ENCODE peak calls at places on chromosomes 11 and 22, in ten cellular contexts. B is uterus, A is GM06990, S is cardiac muscle cell, T is fibroblast of lung, M is spleen, V is adrenal gland, W is Peyer's patch, P is AG04449, D is HepG2. F is an unnamed sample.
A peak's percentile ranks its signal among the peaks of the same experiment; 100 is the strongest.

GRCh38 chr11:65892661-65893317 is 2.3 kb downstream of the CCDC85B start:
- DNase-seq in W (no peak), P (no peak), A (no peak), B (peak; percentile 17), M (peak; percentile 81), V (no peak), T (no peak), S (no peak), D (no peak), F (no peak)

GRCh38 chr22:26466196-26466595 is 17.4 kb downstream of the HPS4 start:
- DNase-seq in M (no peak), S (no peak), V (no peak), B (no peak), T (no peak), P (peak; percentile 12), W (no peak), D (no peak), A (no peak), F (no peak)

GRCh38 chr11:2312232-2313042 is 10.6 kb downstream of the TSPAN32 start:
- DNase-seq in P (no peak), A (no peak), S (no peak), V (no peak), M (peak; percentile 61), B (peak; percentile 80), W (peak; percentile 43), D (no peak), T (peak; percentile 71), F (peak; percentile 17)

GRCh38 chr11:68970921-68971636 is 9.7 kb downstream of the MRGPRD start:
- DNase-seq in A (no peak), W (no peak), B (peak; percentile 0), T (no peak), D (no peak), V (no peak), P (no peak), S (no peak), M (peak; percentile 29), F (no peak)

GRCh38 chr22:44157916-44158618 is 22.7 kb upstream of the PARVG start:
- DNase-seq in T (no peak), M (no peak), B (no peak), S (no peak), A (no peak), P (no peak), V (no peak), D (no peak), W (peak; percentile 4), F (no peak)

GRCh38 chr22:27135582-27135981 is 478.2 kb downstream of the MIAT start:
- DNase-seq in P (no peak), D (peak; percentile 7), M (no peak), S (peak; percentile 16), W (no peak), A (no peak), T (peak; percentile 43), B (no peak), V (no peak), F (no peak)

GRCh38 chr22:24595863-24596262 is 3.0 kb upstream of the LRRC75B start:
- DNase-seq in A (no peak), S (no peak), T (no peak), W (no peak), V (no peak), D (no peak), M (no peak), P (no peak), B (no peak), F (no peak)

GRCh38 chr11:132245558-132246385 is 875.4 kb downstream of the NTM start:
- DNase-seq in M (no peak), B (no peak), D (no peak), W (no peak), T (no peak), S (no peak), A (no peak), V (no peak), P (no peak), F (no peak)

GRCh38 chr11:2793781-2794418 is 91.7 kb downstream of the CDKN1C start:
- DNase-seq in B (peak; percentile 13), W (peak; percentile 31), P (no peak), S (no peak), T (no peak), A (no peak), M (peak; percentile 55), V (peak; percentile 46), D (no peak), F (no peak)

GRCh38 chr11:68037481-68038225 is 1.2 kb upstream of the TCIRG1 start:
- DNase-seq in W (no peak), V (peak; percentile 87), S (no peak), T (no peak), B (no peak), M (peak; percentile 80), P (no peak), D (no peak), A (no peak), F (no peak)

GRCh38 chr11:124899376-124900145 is 1.9 kb upstream of the ROBO4 start:
- DNase-seq in D (no peak), V (no peak), W (no peak), T (no peak), M (no peak), P (no peak), B (no peak), A (no peak), S (no peak), F (no peak)

GRCh38 chr11:17369685-17370243 is 18.2 kb downstream of the NCR3LG1 start:
- DNase-seq in S (no peak), W (no peak), P (no peak), T (no peak), A (no peak), D (no peak), V (no peak), B (no peak), M (no peak), F (no peak)

GRCh38 chr11:42410251-42410956 is 901.4 kb upstream of the API5 start:
- DNase-seq in T (no peak), D (no peak), W (no peak), V (no peak), M (no peak), P (peak; percentile 4), B (no peak), A (no peak), S (no peak), F (no peak)
- H3K4me3 ChIP-seq in T (no peak overlapping the region), D (no peak overlapping the region), W (no peak overlapping the region), V (no peak overlapping the region), M (no peak overlapping the region), P (no peak overlapping the region), B (no peak overlapping the region), A (no peak overlapping the region), S (no peak overlapping the region), F (no peak overlapping the region)

DNA sequence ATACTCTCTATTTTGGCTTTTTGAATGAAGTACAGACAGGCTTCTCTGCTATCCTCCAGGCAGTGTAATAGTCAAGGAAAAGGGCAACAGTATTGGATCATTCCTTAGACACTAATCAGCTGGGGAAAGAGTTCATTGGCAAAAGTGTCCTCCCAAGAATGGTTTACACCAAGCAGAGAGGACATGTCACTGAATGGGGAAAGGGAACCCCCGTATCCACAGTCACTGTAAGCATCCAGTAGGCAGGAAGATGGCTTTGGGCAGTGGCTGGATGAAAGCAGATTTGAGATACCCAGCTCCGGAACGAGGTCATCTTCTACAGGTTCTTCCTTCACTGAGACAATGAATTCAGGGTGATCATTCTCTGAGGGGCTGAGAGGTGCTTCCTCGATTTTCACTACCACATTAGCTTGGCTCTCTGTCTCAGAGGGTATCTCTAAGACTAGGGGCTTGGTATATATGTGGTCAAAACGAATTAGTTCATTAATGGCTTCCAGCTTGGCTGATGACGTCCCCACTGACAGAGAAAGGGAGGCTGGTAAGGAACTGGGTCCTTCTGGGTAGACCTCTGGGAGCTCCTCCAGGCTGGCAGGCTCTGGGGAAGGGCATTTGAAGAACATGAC is 5.2 kb downstream of the XBP1 start:
- DNase-seq in D (no peak), T (no peak), V (peak; percentile 41), M (no peak), S (no peak), P (no peak), A (no peak), W (no peak), B (no peak), F (no peak)
- H3K4me3 ChIP-seq in D (no peak overlapping the region), T (no peak overlapping the region), V (no peak overlapping the region), M (no peak overlapping the region), S (no peak overlapping the region), P (no peak overlapping the region), A (no peak overlapping the region), W (no peak overlapping the region), B (no peak overlapping the region), F (no peak overlapping the region)

GRCh38 chr11:73218830-73219215 is 742 bp downstream of the P2RY2 start:
- DNase-seq in W (no peak), V (no peak), T (no peak), P (no peak), B (no peak), D (no peak), S (no peak), M (peak; percentile 68), A (no peak), F (no peak)

GRCh38 chr11:73216466-73216865 is 1.6 kb upstream of the P2RY2 start:
- DNase-seq in P (no peak), M (no peak), W (no peak), D (no peak), T (no peak), S (no peak), A (no peak), B (no peak), V (no peak), F (no peak)

GRCh38 chr11:73217810-73218105 is 323 bp upstream of the P2RY2 start:
- DNase-seq in W (no peak), P (no peak), D (no peak), T (no peak), B (no peak), S (no peak), V (no peak), A (no peak), M (no peak), F (no peak)

GRCh38 chr11:73218106-73218829 is at the start of gene P2RY2:
- DNase-seq in V (peak; percentile 84), B (no peak), M (peak; percentile 95), W (peak; percentile 96), D (peak; percentile 53), S (peak; percentile 79), T (no peak), A (peak; percentile 46), P (no peak), F (no peak)

DNA sequence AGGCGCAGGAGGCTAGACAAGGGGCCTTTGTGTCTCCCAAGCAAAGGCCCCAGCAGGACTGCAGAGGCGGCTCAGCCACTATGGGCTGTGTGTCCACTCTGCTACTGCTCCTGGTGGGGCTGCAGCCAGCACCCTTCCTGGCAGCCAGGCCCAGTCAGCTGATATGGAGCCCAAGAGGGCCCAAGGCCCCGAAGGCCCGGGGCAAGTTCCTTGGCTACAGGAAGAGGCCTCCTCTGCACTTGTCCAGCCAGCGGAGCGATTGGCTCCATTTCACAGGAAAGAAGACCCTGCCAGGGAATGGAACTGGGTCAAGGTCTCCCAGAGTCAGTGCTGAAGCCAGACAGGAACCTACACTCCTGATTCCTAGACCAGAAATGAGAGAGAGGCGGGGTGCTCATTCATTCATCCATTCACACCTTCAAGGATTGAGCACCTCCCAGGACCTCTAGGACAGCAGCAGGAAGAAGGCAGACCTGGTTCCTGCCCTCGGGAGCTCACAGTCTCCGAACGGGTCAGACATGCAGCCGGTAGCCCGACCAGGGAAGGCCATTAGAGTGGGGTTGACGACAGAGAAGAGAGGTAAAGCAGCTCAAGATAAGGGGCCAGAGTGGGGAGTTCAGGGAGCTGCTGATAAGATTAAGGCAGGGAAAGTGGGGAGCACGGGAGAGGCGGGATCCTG is 811 bp upstream of the P2RY2 start:
- DNase-seq in B (no peak), P (no peak), W (peak; percentile 49), M (peak; percentile 84), D (no peak), T (no peak), V (peak; percentile 70), A (no peak), S (no peak), F (no peak)
- H3K4me3 ChIP-seq in B (no peak overlapping the region), P (no peak overlapping the region), W (no peak overlapping the region), M (peak overlapping the region; percentile 54), D (peak overlapping the region; percentile 68), T (no peak overlapping the region), V (peak overlapping the region; percentile 62), A (no peak overlapping the region), S (no peak overlapping the region), F (no peak overlapping the region)

GRCh38 chr22:48105254-48105653 is 1342.8 kb downstream of the TBC1D22A start:
- DNase-seq in W (no peak), B (no peak), P (no peak), S (no peak), V (no peak), T (no peak), M (no peak), A (no peak), D (no peak), F (no peak)
- H3K4me3 ChIP-seq in W (no peak overlapping the region), B (no peak overlapping the region), P (no peak overlapping the region), S (no peak overlapping the region), V (no peak overlapping the region), T (no peak overlapping the region), M (no peak overlapping the region), A (no peak overlapping the region), D (no peak overlapping the region), F (no peak overlapping the region)